ENCODE peak calls at places on chromosomes 7 and 10, in eight cellular contexts. H is mesothelial cell of epicardium; V is psoas muscle; S is left lung; W is CD4-positive, alpha-beta T cell; K is HepG2; B is Calu3; Y is RWPE1. F is an unnamed sample.
A peak's percentile ranks its signal among the peaks of the same experiment; 100 is the strongest.

GRCh38 chr7:21617916-21618390 is 75.1 kb downstream of the DNAH11 start:
- DNase-seq in V (peak; percentile 73), S (no peak), W (no peak), H (no peak), K (peak; percentile 79), B (peak; percentile 78), Y (peak; percentile 58), F (peak; percentile 83)

GRCh38 chr10:86340991-86341260 is 25.7 kb downstream of the GRID1 start:
- DNase-seq in K (no peak), H (no peak), W (no peak), Y (no peak), S (no peak), V (no peak), B (no peak), F (no peak)

GRCh38 chr10:118251791-118252190 is 90.3 kb downstream of the FAM204A start:
- DNase-seq in S (peak; percentile 54), H (no peak), W (no peak), Y (peak; percentile 23), B (no peak), V (no peak), K (no peak), F (no peak)

GRCh38 chr10:73182568-73182967 is 14.6 kb downstream of the FAM149B1 start:
- DNase-seq in H (no peak), Y (no peak), K (no peak), W (no peak), B (no peak), V (no peak), S (no peak), F (no peak)

GRCh38 chr7:129607471-129608120 is 3.9 kb upstream of the NRF1 start:
- DNase-seq in Y (peak; percentile 31), W (peak; percentile 24), V (no peak), B (peak; percentile 46), K (no peak), H (no peak), S (no peak), F (peak; percentile 35)

GRCh38 chr7:47594406-47594805 is 12.5 kb upstream of the TNS3 start:
- DNase-seq in H (no peak), V (no peak), Y (no peak), K (no peak), S (no peak), W (no peak), B (no peak), F (no peak)

GRCh38 chr10:84524435-84524834 is 196.0 kb downstream of the CCSER2 start:
- DNase-seq in Y (no peak), K (no peak), V (no peak), B (no peak), H (no peak), W (no peak), S (no peak), F (no peak)

GRCh38 chr7:98836811-98837631 is 32.8 kb downstream of the TMEM130 start:
- DNase-seq in W (no peak), B (peak; percentile 64), Y (peak; percentile 51), V (no peak), S (no peak), H (no peak), K (peak; percentile 21), F (peak; percentile 72)

GRCh38 chr10:86259901-86260562 is 106.6 kb downstream of the GRID1 start:
- DNase-seq in H (no peak), K (no peak), B (no peak), S (no peak), W (no peak), Y (no peak), V (no peak), F (no peak)

GRCh38 chr10:31928531-31929259 is at the start of gene ARHGAP12:
- DNase-seq in B (peak; percentile 95), K (peak; percentile 74), H (peak; percentile 80), V (peak; percentile 95), W (peak; percentile 80), Y (peak; percentile 73), S (peak; percentile 98), F (peak; percentile 95)

GRCh38 chr7:157471259-157472125 is 134.7 kb downstream of the DNAJB6 start:
- DNase-seq in K (no peak), W (peak; percentile 41), Y (no peak), S (no peak), H (no peak), B (no peak), V (no peak), F (no peak)

GRCh38 chr7:16818732-16819131 is 13.9 kb upstream of the AGR2 start:
- DNase-seq in S (no peak), V (no peak), B (no peak), H (no peak), W (no peak), Y (no peak), K (no peak), F (no peak)

GRCh38 chr10:43160067-43160918 is 22.0 kb downstream of the CSGALNACT2 start:
- DNase-seq in S (no peak), W (no peak), V (no peak), H (no peak), B (no peak), K (no peak), Y (peak; percentile 26), F (no peak)

GRCh38 chr7:171364-171904 is 20.9 kb upstream of the FAM20C start:
- DNase-seq in V (peak; percentile 30), H (no peak), S (peak; percentile 73), B (no peak), W (no peak), Y (no peak), K (no peak), F (peak; percentile 28)

GRCh38 chr10:119120413-119120867 is 16.5 kb downstream of the DENND10 start:
- DNase-seq in H (no peak), W (no peak), B (no peak), Y (no peak), V (no peak), K (peak; percentile 96), S (no peak), F (no peak)

GRCh38 chr7:24133691-24134090 is 150.3 kb upstream of the NPY start:
- DNase-seq in W (no peak), Y (no peak), H (no peak), B (no peak), V (no peak), K (no peak), S (no peak), F (no peak)

GRCh38 chr7:42931447-42931833 is 534 bp downstream of the PSMA2 start:
- DNase-seq in W (no peak), S (no peak), V (no peak), B (no peak), K (no peak), H (no peak), Y (no peak), F (no peak)

GRCh38 chr7:7808626-7809025 is 90.2 kb upstream of the RPA3 start:
- DNase-seq in V (no peak), S (no peak), K (no peak), H (no peak), Y (no peak), W (no peak), B (no peak), F (no peak)

GRCh38 chr7:10022480-10022879 is 951.2 kb upstream of the PHF14 start:
- DNase-seq in V (no peak), H (no peak), K (no peak), S (no peak), B (peak; percentile 5), W (no peak), Y (no peak), F (no peak)

DNA sequence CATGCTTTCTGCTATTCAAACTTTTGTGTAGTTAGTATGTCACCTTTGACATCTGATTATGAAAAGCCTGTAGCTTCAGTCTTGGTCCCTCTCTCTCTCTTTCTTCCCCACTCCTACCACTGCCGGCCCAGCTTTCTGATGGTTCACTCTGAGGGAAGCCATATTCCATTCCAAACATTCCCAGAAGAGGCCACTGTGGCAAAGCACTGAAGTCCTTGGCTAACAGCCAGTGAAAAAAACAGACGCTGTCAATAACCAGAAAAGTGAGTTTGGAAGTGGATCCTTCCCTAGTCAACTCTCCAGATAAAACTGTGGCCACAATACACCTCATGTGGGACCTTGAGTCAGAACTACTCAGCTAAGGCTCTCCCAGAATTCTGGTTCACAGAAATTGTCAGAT is 950.7 kb upstream of the PHF14 start:
- DNase-seq in V (no peak), H (no peak), Y (peak; percentile 0), W (no peak), B (peak; percentile 73), K (no peak), S (no peak), F (peak; percentile 59)
- TF ChIP-seq CTCF in V (no peak), H (no peak), Y (peak; percentile 14), W (no peak), B (no peak), K (no peak), S (peak; percentile 16), F (peak; percentile 32)

GRCh38 chr7:27750336-27750735 is 10.4 kb downstream of the TAX1BP1 start:
- DNase-seq in K (no peak), B (no peak), V (no peak), H (no peak), W (no peak), Y (no peak), S (no peak), F (no peak)

GRCh38 chr7:27751888-27752660 is 12.1 kb downstream of the TAX1BP1 start:
- DNase-seq in H (no peak), V (no peak), W (no peak), K (no peak), Y (no peak), S (no peak), B (no peak), F (no peak)

GRCh38 chr7:27747969-27748368 is 8.0 kb downstream of the TAX1BP1 start:
- DNase-seq in W (no peak), Y (no peak), H (no peak), B (no peak), S (no peak), K (no peak), V (no peak), F (no peak)

GRCh38 chr7:27745064-27745583 is 5.2 kb downstream of the TAX1BP1 start:
- DNase-seq in Y (peak; percentile 69), W (no peak), B (peak; percentile 46), K (peak; percentile 92), S (no peak), V (no peak), H (no peak), F (peak; percentile 61)

GRCh38 chr7:27746978-27747377 is 7.0 kb downstream of the TAX1BP1 start:
- DNase-seq in Y (no peak), V (no peak), B (no peak), H (no peak), W (no peak), S (no peak), K (no peak), F (no peak)
- TF ChIP-seq CTCF in Y (no peak), V (no peak), B (no peak), H (no peak), W (no peak), S (no peak), K (no peak), F (no peak)

DNA sequence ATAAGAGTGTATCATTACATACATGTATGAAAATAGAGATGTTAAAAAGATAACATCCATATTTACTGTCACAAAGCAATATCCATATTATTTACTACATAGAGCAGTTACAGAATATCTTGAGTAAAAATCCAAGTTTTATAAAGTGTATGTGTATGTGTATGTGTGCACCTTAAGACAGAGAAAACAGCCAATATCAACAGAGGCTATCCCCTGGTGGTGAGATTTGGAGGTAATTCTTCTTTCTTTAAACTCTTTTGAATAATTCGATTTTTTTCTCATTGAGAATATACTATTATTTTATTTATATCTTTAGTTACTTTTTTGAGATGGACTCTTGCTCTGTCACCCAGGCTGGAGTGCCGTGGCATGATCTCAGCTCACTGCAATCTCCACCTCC is 18.4 kb downstream of the TRDMT1 start:
- DNase-seq in K (no peak), V (no peak), W (no peak), S (no peak), H (no peak), Y (no peak), B (no peak), F (no peak)
- TF ChIP-seq CTCF in K (no peak), V (no peak), W (no peak), S (no peak), H (peak; percentile 48), Y (no peak), B (no peak), F (peak; percentile 28)

GRCh38 chr7:149195180-149196150 is at the start of gene ZNF282:
- DNase-seq in W (peak; percentile 59), K (peak; percentile 85), Y (peak; percentile 89), S (peak; percentile 96), B (peak; percentile 94), H (peak; percentile 72), V (peak; percentile 93), F (peak; percentile 96)
- TF ChIP-seq CTCF in W (peak; percentile 54), K (peak; percentile 92), Y (peak; percentile 92), S (peak; percentile 62), B (peak; percentile 39), H (no peak), V (peak; percentile 59), F (peak; percentile 82)

F was measured in Caco-2.